ENCODE peak calls at places on chromosomes 5 and 9, in nine cellular contexts. C is transverse colon, G is stomach, Z is body of pancreas, I is spleen, N is uterus, S is prostate gland, Y is thyroid gland, V is A549. J is an unnamed sample. For H3K4me1, the result is how much of the 10 kb centered on the place peaks cover.

GRCh38 chr9:126670270-126670669 is 56.5 kb downstream of the LMX1B start:
- DNase-seq in C (no peak), G (no peak), Z (no peak), I (no peak), N (no peak), S (no peak), Y (no peak), V (no peak), J (no peak)

GRCh38 chr5:80190960-80191359 is 64.9 kb downstream of the SERINC5 start:
- DNase-seq in C (no peak), G (no peak), Z (no peak), I (no peak), N (no peak), S (no peak), Y (peak), V (no peak), J (no peak)

GRCh38 chr5:82165740-82166530 is 112.2 kb downstream of the RPS23 start:
- DNase-seq in C (peak), G (peak), Z (peak), I (no peak), N (peak), S (peak), Y (peak), V (peak), J (peak)

GRCh38 chr9:73166453-73166852 is 14.8 kb downstream of the ANXA1 start:
- DNase-seq in C (no peak), G (no peak), Z (no peak), I (no peak), N (no peak), S (no peak), Y (no peak), V (no peak), J (no peak)

GRCh38 chr9:126631254-126631653 is 17.5 kb downstream of the LMX1B start:
- DNase-seq in C (no peak), G (no peak), Z (no peak), I (no peak), N (no peak), S (no peak), Y (no peak), V (no peak), J (no peak)

GRCh38 chr9:12224449-12224848 is 468.7 kb upstream of the TYRP1 start:
- DNase-seq in C (no peak), G (no peak), Z (no peak), I (no peak), N (no peak), S (no peak), Y (no peak), V (no peak), J (no peak)

GRCh38 chr5:1881731-1882336 is 891 bp downstream of the IRX4 start:
- DNase-seq in C (no peak), G (no peak), Z (no peak), I (no peak), N (no peak), S (no peak), Y (no peak), V (no peak), J (no peak)

GRCh38 chr5:5220896-5221295 is 80.8 kb downstream of the ADAMTS16 start:
- DNase-seq in C (no peak), G (no peak), Z (no peak), I (no peak), N (no peak), S (no peak), Y (no peak), V (no peak), J (no peak)

GRCh38 chr9:124257865-124258764 is at the start of gene NEK6:
- DNase-seq in C (peak), G (peak), Z (peak), I (peak), N (no peak), S (no peak), Y (no peak), V (no peak), J (no peak)

GRCh38 chr9:105245720-105246161 is 1.3 kb downstream of the SLC44A1 start:
- DNase-seq in C (no peak), G (no peak), Z (no peak), I (no peak), N (no peak), S (no peak), Y (no peak), V (no peak), J (no peak)

GRCh38 chr9:84305452-84306131 is 35.0 kb downstream of the SLC28A3 start:
- DNase-seq in C (no peak), G (no peak), Z (no peak), I (no peak), N (no peak), S (no peak), Y (no peak), V (no peak), J (no peak)

GRCh38 chr5:93280518-93280917 is 300.5 kb downstream of the NR2F1-AS1 start:
- DNase-seq in C (no peak), G (no peak), Z (no peak), I (no peak), N (no peak), S (no peak), Y (no peak), V (no peak), J (no peak)

GRCh38 chr9:27861887-27862286 is 288.6 kb upstream of the C9orf72 start:
- DNase-seq in C (no peak), G (no peak), Z (no peak), I (no peak), N (no peak), S (no peak), Y (no peak), V (no peak), J (no peak)

GRCh38 chr5:170632985-170633234 is 129.1 kb downstream of the KCNIP1 start:
- DNase-seq in C (peak), G (peak), Z (peak), I (peak), N (peak), S (peak), Y (no peak), V (no peak), J (no peak)

GRCh38 chr5:50969207-50970145 is 303.0 kb downstream of the PARP8 start:
- DNase-seq in C (no peak), G (no peak), Z (no peak), I (peak), N (no peak), S (no peak), Y (no peak), V (no peak), J (no peak)

GRCh38 chr5:43421450-43422133 is 9.4 kb upstream of the CCL28 start:
- DNase-seq in C (no peak), G (no peak), Z (no peak), I (no peak), N (no peak), S (no peak), Y (no peak), V (no peak), J (no peak)

GRCh38 chr5:61280205-61280604 is 51.9 kb upstream of the ZSWIM6 start:
- DNase-seq in C (no peak), G (no peak), Z (no peak), I (no peak), N (no peak), S (no peak), Y (peak), V (no peak), J (no peak)

GRCh38 chr9:36149197-36149596 is 12.7 kb downstream of the GLIPR2 start:
- DNase-seq in C (no peak), G (no peak), Z (no peak), I (no peak), N (peak), S (no peak), Y (no peak), V (no peak), J (no peak)

GRCh38 chr9:137255448-137256114 is 454 bp downstream of the NELFB start:
- DNase-seq in C (peak), G (no peak), Z (peak), I (no peak), N (no peak), S (no peak), Y (peak), V (no peak), J (peak)

GRCh38 chr9:37747271-37747753 is 6.3 kb upstream of the TRMT10B start:
- DNase-seq in C (peak), G (peak), Z (peak), I (no peak), N (peak), S (peak), Y (peak), V (peak), J (peak)

GRCh38 chr5:141172381-141173204 is at the start of gene PCDHB7:
- DNase-seq in C (no peak), G (no peak), Z (no peak), I (no peak), N (no peak), S (no peak), Y (peak), V (peak), J (no peak)

GRCh38 chr9:124242331-124243194 is 15.2 kb upstream of the NEK6 start:
- DNase-seq in C (peak), G (no peak), Z (no peak), I (no peak), N (no peak), S (no peak), Y (no peak), V (no peak), J (peak)

GRCh38 chr5:177446184-177447065 is at the start of gene PRR7:
- DNase-seq in C (peak), G (peak), Z (peak), I (peak), N (no peak), S (peak), Y (peak), V (peak), J (peak)
- TF ChIP-seq POLR2A in C (peak), G (no peak), Z (no peak), I (no peak), N (no peak), S (no peak), Y (no peak), V (peak), J (no peak)

GRCh38 chr5:132435891-132436290 is 54.7 kb downstream of the IRF1 start:
- DNase-seq in C (peak), G (no peak), Z (no peak), I (no peak), N (peak), S (no peak), Y (no peak), V (no peak), J (no peak)
- H3K4me1 ChIP-seq in C (half or more), G (half or more), Z (under half), I (half or more), N (under half), S (under half), Y (half or more), V (under half), J (half or more)

GRCh38 chr9:18365651-18366050 is 108.3 kb upstream of the ADAMTSL1 start:
- DNase-seq in C (no peak), G (no peak), Z (no peak), I (no peak), N (no peak), S (no peak), Y (no peak), V (no peak), J (no peak)
- H3K27ac ChIP-seq in C (no peak), G (no peak), Z (no peak), I (no peak), N (peak), S (no peak), Y (no peak), V (no peak), J (no peak)

GRCh38 chr5:180977852-180978251 is 10.8 kb upstream of the BTNL3 start:
- DNase-seq in C (no peak), G (peak), Z (no peak), I (no peak), N (no peak), S (no peak), Y (peak), V (no peak), J (no peak)

GRCh38 chr5:180974612-180975315 is 13.9 kb upstream of the BTNL3 start:
- DNase-seq in C (no peak), G (no peak), Z (no peak), I (no peak), N (no peak), S (no peak), Y (no peak), V (no peak), J (no peak)

GRCh38 chr5:180970875-180971274 is 17.8 kb upstream of the BTNL3 start:
- DNase-seq in C (no peak), G (no peak), Z (no peak), I (no peak), N (no peak), S (no peak), Y (no peak), V (no peak), J (no peak)

GRCh38 chr5:180976518-180976917 is 12.1 kb upstream of the BTNL3 start:
- DNase-seq in C (peak), G (no peak), Z (no peak), I (no peak), N (no peak), S (no peak), Y (no peak), V (no peak), J (peak)

GRCh38 chr5:180975338-180975737 is 13.3 kb upstream of the BTNL3 start:
- DNase-seq in C (no peak), G (no peak), Z (no peak), I (no peak), N (no peak), S (no peak), Y (no peak), V (no peak), J (peak)
- TF ChIP-seq POLR2A in C (no peak), G (no peak), Z (no peak), I (no peak), N (no peak), S (no peak), Y (no peak), V (no peak), J (no peak)

GRCh38 chr9:94824401-94824800 is 97.9 kb downstream of the AOPEP start:
- DNase-seq in C (no peak), G (no peak), Z (no peak), I (no peak), N (no peak), S (no peak), Y (no peak), V (no peak), J (no peak)
- H3K4me1 ChIP-seq in C (under half), G (under half), Z (under half), I (under half), N (under half), S (under half), Y (under half), V (half or more), J (under half)

DNA sequence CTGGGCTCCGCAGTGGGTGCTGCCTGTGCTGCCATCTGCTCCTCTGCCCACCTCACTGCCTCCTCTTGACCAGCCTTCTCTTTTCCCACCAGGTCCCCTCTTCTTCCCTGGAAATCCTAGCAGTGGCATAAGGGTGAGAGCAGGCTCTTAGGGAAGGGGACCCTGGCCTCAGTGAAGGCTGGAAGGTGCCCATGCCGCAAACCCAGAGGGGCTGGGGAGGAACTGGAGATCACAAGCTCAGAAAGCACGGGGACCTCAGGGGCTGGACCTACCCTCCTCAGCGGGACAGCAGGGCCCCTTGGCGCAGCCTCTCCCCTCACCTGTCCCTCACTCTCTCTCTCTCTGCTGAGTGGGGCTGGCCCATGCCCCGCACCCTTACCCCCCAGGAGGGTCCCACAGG is 144.4 kb upstream of the IRX2 start:
- DNase-seq in C (no peak), G (no peak), Z (no peak), I (no peak), N (no peak), S (no peak), Y (no peak), V (no peak), J (no peak)
- H3K27ac ChIP-seq in C (no peak), G (no peak), Z (no peak), I (no peak), N (no peak), S (no peak), Y (no peak), V (no peak), J (no peak)

GRCh38 chr9:107784235-107784958 is 294.8 kb upstream of the KLF4 start:
- DNase-seq in C (no peak), G (no peak), Z (no peak), I (peak), N (no peak), S (no peak), Y (peak), V (no peak), J (no peak)
- TF ChIP-seq POLR2A in C (no peak), G (no peak), Z (no peak), I (no peak), N (no peak), S (no peak), Y (no peak), V (no peak), J (no peak)

DNA sequence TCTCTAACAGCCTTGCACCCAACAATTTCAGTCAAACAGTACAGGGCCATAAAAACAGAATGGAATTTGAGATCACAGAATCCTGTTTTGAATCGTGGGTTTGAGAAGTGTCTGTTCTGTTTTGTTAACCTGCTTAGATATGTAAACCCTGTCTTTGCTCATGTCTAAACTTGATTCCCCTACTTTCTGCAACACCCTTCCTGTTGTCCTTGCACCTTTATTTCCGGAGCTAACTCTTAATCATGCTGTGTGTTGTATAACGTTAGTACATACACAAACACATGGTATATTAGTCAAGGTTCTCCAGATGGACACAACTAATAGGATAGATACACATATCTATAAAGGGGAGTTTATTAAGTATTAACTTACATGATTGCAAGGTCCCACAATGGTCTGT is 2229.2 kb upstream of the C9orf72 start:
- DNase-seq in C (no peak), G (no peak), Z (no peak), I (no peak), N (no peak), S (no peak), Y (no peak), V (no peak), J (no peak)
- H3K4me1 ChIP-seq in C (under half), G (under half), Z (under half), I (under half), N (under half), S (under half), Y (under half), V (under half), J (under half)

GRCh38 chr5:77210091-77211012 is at the start of gene PDE8B:
- DNase-seq in C (no peak), G (no peak), Z (no peak), I (peak), N (peak), S (peak), Y (peak), V (peak), J (peak)

GRCh38 chr5:77209495-77210090 is 887 bp upstream of the PDE8B start:
- DNase-seq in C (no peak), G (no peak), Z (no peak), I (no peak), N (no peak), S (no peak), Y (peak), V (no peak), J (no peak)

GRCh38 chr5:77211691-77212047 is 1.2 kb downstream of the PDE8B start:
- DNase-seq in C (no peak), G (no peak), Z (no peak), I (no peak), N (no peak), S (no peak), Y (no peak), V (no peak), J (no peak)

GRCh38 chr5:77213601-77214000 is 3.1 kb downstream of the PDE8B start:
- DNase-seq in C (no peak), G (no peak), Z (no peak), I (no peak), N (no peak), S (no peak), Y (no peak), V (no peak), J (no peak)

DNA sequence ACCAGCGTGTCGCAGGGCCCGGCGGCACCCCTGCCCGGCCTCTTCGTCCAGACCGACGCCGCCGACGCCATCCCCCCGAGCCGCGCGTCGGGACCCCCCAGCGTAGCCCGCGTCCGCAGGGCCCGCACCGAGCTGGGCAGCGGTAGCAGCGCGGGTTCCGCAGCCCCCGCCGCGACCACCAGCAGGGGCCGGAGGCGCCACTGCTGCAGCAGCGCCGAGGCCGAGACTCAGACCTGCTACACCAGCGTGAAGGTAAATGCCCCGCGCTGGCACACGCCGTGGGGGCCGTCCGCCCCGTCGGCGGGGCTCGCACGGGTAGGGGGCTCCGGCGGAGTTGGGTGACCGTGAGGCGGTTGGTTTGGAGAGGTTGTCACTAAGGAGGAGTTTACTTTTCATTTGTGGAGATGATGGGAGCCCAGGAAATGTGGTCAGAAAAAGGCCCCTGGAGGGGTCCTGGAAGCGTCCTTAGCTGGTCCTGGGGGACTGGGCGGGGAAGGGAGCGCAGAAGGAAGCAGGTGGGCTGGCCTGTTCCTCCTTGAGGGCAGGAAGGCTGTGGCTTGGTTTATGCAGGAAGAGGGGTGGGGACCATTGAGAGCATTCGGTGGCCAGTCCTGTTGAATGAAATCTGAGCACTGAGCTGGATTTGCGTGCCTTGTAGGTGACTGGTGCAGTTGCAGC is 672 bp downstream of the PDE8B start:
- DNase-seq in C (no peak), G (no peak), Z (no peak), I (no peak), N (peak), S (peak), Y (peak), V (no peak), J (no peak)
- H3K27ac ChIP-seq in C (no peak), G (no peak), Z (no peak), I (no peak), N (peak), S (peak), Y (peak), V (peak), J (no peak)

DNA sequence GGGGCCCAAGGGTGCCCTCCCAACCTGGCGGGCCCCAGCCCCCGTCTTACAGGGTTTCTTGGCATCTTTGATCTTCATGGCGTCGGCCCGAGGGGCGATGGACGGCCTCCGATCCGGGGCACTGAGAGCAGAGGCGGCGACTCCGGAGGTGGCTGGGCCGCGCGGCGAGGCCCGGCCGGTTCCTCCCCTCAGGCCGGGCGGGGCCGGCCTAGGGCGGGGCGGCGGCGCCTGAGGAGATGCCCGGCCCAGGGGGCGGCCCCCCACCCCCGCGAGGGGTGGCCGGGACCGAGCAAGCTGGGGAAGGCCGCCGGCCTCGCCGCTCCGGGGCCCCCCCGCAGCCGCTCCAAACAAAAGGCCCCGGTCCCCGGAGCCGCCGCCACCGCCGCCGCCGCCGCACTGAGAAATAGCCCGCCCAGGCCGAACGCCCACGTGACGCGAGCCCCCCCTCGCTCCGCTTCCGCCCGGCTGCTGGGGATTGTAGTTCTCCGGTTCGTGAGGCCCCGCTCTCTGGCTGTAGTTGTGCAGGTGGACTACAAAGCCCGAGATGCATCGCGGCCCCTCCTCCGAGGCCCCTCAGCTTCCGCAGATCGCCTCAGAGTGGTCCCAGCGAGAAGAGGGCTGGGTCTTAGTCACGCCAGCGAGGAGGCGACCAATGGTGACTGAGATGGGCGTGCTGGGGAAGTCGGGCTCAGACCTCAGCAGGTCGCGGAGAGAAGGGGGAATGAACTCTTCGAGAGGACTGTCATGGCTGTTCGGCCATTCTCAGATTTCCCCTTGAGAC is at the start of gene PANK3:
- DNase-seq in C (peak), G (peak), Z (peak), I (peak), N (peak), S (peak), Y (peak), V (peak), J (peak)
- TF ChIP-seq POLR2A in C (peak), G (peak), Z (peak), I (peak), N (peak), S (peak), Y (peak), V (peak), J (peak)

J was measured in Peyer's patch.